ENCODE peak calls at places on chromosome 4, in four cellular contexts. H is K562, B is H1, Y is GM12878. G is an unnamed sample.

GRCh38 chr4:159352609-159353008 is 249.7 kb downstream of the RAPGEF2 start:
- DNase-seq in H (no peak), B (no peak), Y (no peak), G (no peak)

GRCh38 chr4:2331519-2332200 is 69.8 kb upstream of the MXD4 start:
- DNase-seq in H (no peak), B (no peak), Y (no peak), G (no peak)

GRCh38 chr4:154551872-154552686 is 1.9 kb upstream of the PLRG1 start:
- DNase-seq in H (peak), B (peak), Y (peak), G (peak)

GRCh38 chr4:15913631-15913970 is 24.9 kb downstream of the FGFBP1 start:
- DNase-seq in H (no peak), B (no peak), Y (no peak), G (peak)

GRCh38 chr4:34972189-34972588 is 1272.1 kb downstream of the ARAP2 start:
- DNase-seq in H (no peak), B (no peak), Y (no peak), G (no peak)

GRCh38 chr4:910366-911091 is 21.6 kb downstream of the GAK start:
- DNase-seq in H (no peak), B (no peak), Y (no peak), G (no peak)

GRCh38 chr4:4407299-4408131 is 20.6 kb downstream of the NSG1 start:
- DNase-seq in H (no peak), B (no peak), Y (no peak), G (no peak)

GRCh38 chr4:153643406-153644016 is 40.6 kb upstream of the TLR2 start:
- DNase-seq in H (peak), B (no peak), Y (peak), G (peak)

GRCh38 chr4:168153596-168154440 is 61.5 kb downstream of the ANXA10 start:
- DNase-seq in H (peak), B (peak), Y (peak), G (peak)

GRCh38 chr4:150209140-150209829 is 131.0 kb downstream of the DCLK2 start:
- DNase-seq in H (peak), B (peak), Y (no peak), G (peak)

GRCh38 chr4:152690706-152691651 is 11.2 kb upstream of the TMEM154 start:
- DNase-seq in H (no peak), B (no peak), Y (no peak), G (no peak)

GRCh38 chr4:90159193-90159592 is 32.0 kb downstream of the CCSER1 start:
- DNase-seq in H (no peak), B (no peak), Y (no peak), G (no peak)
- TF ChIP-seq CHD1 in H (no peak), B (no peak), Y (no peak), G (no peak)

GRCh38 chr4:64545593-64545992 is 136.3 kb upstream of the TECRL start:
- DNase-seq in H (no peak), B (no peak), Y (no peak), G (no peak)

DNA sequence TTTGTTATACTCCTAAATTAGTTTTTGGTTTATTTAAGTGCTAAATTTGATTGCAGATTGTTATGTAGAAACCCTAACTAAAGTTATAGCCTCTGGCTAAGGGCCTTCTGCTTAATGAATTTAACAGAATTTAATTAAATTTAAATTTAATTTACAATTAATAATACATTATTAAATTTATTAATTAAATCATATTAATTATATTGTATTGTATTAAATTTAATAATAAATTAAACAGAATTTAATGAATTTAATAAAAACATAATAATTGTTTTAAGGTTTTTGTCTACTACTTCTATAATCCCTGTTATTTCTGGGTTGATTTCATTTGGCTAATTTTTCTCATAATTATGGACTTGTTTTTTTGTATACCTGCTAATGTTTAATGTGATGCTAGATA is 141.9 kb upstream of the TECRL start:
- DNase-seq in H (no peak), B (no peak), Y (no peak), G (no peak)
- TF ChIP-seq CHD1 in H (no peak), B (no peak), Y (no peak), G (no peak)

GRCh38 chr4:13515268-13515667 is 29.0 kb downstream of the NKX3-2 start:
- DNase-seq in H (no peak), B (no peak), Y (no peak), G (no peak)
- TF ChIP-seq CHD1 in H (no peak), B (no peak), Y (no peak), G (no peak)

GRCh38 chr4:7854697-7855370 is 84.8 kb downstream of the AFAP1 start:
- DNase-seq in H (no peak), B (no peak), Y (peak), G (no peak)
- TF ChIP-seq CHD1 in H (no peak), B (no peak), Y (no peak), G (no peak)

G was measured in IMR-90.